ENCODE peak calls at places on chromosomes 7 and 10, in nine cellular contexts. V is GM23248, F is uterus, Z is AG09309, T is OCI-LY7, A is tibial artery, Q is gastrocnemius medialis, L is psoas muscle, X is colonic mucosa. K is an unnamed sample.

GRCh38 chr10:132882481-132882951 is 59.9 kb downstream of the CFAP46 start:
- DNase-seq in Q (peak; percentile 2), X (no peak), L (peak; percentile 25), F (no peak), T (no peak), Z (no peak), A (peak; percentile 56), V (no peak), K (no peak)

GRCh38 chr10:3090914-3091313 is 23.6 kb downstream of the PFKP start:
- DNase-seq in A (peak; percentile 80), X (peak; percentile 54), F (peak; percentile 47), L (no peak), Q (no peak), T (no peak), V (peak; percentile 76), Z (no peak), K (no peak)

GRCh38 chr10:108684431-108684830 is 1238.9 kb downstream of the XPNPEP1 start:
- DNase-seq in T (no peak), Q (no peak), L (no peak), A (no peak), V (no peak), Z (no peak), F (no peak), X (no peak), K (no peak)

GRCh38 chr7:17660116-17660515 is 280.2 kb downstream of the SNX13 start:
- DNase-seq in X (no peak), F (no peak), Q (no peak), L (no peak), T (no peak), V (peak; percentile 89), Z (no peak), A (no peak), K (no peak)

GRCh38 chr7:113197274-113197673 is 78.9 kb upstream of the SMIM30 start:
- DNase-seq in F (no peak), V (peak; percentile 88), A (no peak), T (no peak), Q (no peak), Z (peak; percentile 43), L (no peak), X (no peak), K (no peak)

GRCh38 chr7:149023662-149024061 is 4.6 kb downstream of the PDIA4 start:
- DNase-seq in L (no peak), X (no peak), F (no peak), V (no peak), Z (no peak), Q (no peak), T (no peak), A (no peak), K (no peak)

GRCh38 chr7:74289660-74290589 is 718 bp downstream of the CLIP2 start:
- DNase-seq in L (peak; percentile 61), F (peak; percentile 56), T (no peak), Z (no peak), X (peak; percentile 73), V (peak; percentile 84), Q (no peak), A (peak; percentile 85), K (peak; percentile 57)

GRCh38 chr7:64872809-64873500 is 30.1 kb upstream of the ZNF273 start:
- DNase-seq in Z (no peak), Q (no peak), V (no peak), L (no peak), A (peak; percentile 42), X (peak; percentile 8), T (no peak), F (no peak), K (no peak)

GRCh38 chr7:40572810-40573470 is 438.1 kb downstream of the SUGCT start:
- DNase-seq in A (no peak), Z (no peak), T (no peak), V (peak; percentile 50), F (no peak), X (no peak), Q (no peak), L (no peak), K (no peak)

GRCh38 chr7:130345106-130345505 is 490 bp downstream of the CPA5 start:
- DNase-seq in A (no peak), T (no peak), V (no peak), Z (no peak), L (no peak), F (no peak), X (no peak), Q (no peak), K (no peak)

GRCh38 chr7:20083781-20084180 is 133.4 kb downstream of the MACC1 start:
- DNase-seq in Q (no peak), T (no peak), F (peak; percentile 72), A (no peak), X (no peak), V (peak; percentile 96), Z (peak; percentile 34), L (no peak), K (no peak)

GRCh38 chr7:117458977-117459583 is 20.7 kb upstream of the CFTR start:
- DNase-seq in F (no peak), A (no peak), Q (no peak), Z (no peak), X (no peak), L (no peak), T (peak; percentile 28), V (peak; percentile 47), K (no peak)

GRCh38 chr7:2355079-2356008 is 717 bp downstream of the EIF3B start:
- DNase-seq in F (no peak), L (peak; percentile 54), Q (no peak), T (peak; percentile 31), X (peak; percentile 30), Z (no peak), A (no peak), V (peak; percentile 52), K (peak; percentile 45)

GRCh38 chr7:2353113-2353512 is 1.5 kb upstream of the EIF3B start:
- DNase-seq in A (no peak), L (no peak), F (no peak), X (no peak), Z (no peak), T (no peak), Q (no peak), V (no peak), K (no peak)

GRCh38 chr7:2354173-2355078 is at the start of gene EIF3B:
- DNase-seq in L (peak; percentile 96), T (peak; percentile 97), X (peak; percentile 87), A (peak; percentile 94), Q (peak; percentile 87), V (peak; percentile 96), Z (peak; percentile 81), F (peak; percentile 93), K (peak; percentile 90)

GRCh38 chr7:2357165-2357564 is 2.5 kb downstream of the EIF3B start:
- DNase-seq in L (peak; percentile 34), Z (no peak), Q (no peak), V (peak; percentile 50), X (no peak), F (no peak), A (no peak), T (no peak), K (no peak)

GRCh38 chr7:2353650-2354172 is 916 bp upstream of the EIF3B start:
- DNase-seq in L (peak; percentile 95), Z (no peak), F (peak; percentile 87), T (peak; percentile 94), V (peak; percentile 95), X (peak; percentile 91), Q (peak; percentile 84), A (peak; percentile 95), K (peak; percentile 94)
- H3K4me3 ChIP-seq in L (peak overlapping the region; percentile 98), Z (peak overlapping the region; percentile 95), F (peak overlapping the region; percentile 99), T (peak overlapping the region; percentile 91), V (peak overlapping the region; percentile 92), X (peak overlapping the region; percentile 100), Q (peak overlapping the region; percentile 96), A (peak overlapping the region; percentile 99), K (peak overlapping the region; percentile 89)

GRCh38 chr7:106867641-106868351 is 2.7 kb downstream of the PIK3CG start:
- DNase-seq in F (no peak), Q (no peak), Z (no peak), V (no peak), T (no peak), X (no peak), A (no peak), L (no peak), K (no peak)
- H3K4me3 ChIP-seq in F (no peak overlapping the region), Q (no peak overlapping the region), Z (no peak overlapping the region), V (no peak overlapping the region), T (no peak overlapping the region), X (no peak overlapping the region), A (no peak overlapping the region), L (no peak overlapping the region), K (no peak overlapping the region)

GRCh38 chr7:123594813-123595241 is 6.8 kb upstream of the ASB15 start:
- DNase-seq in Q (no peak), T (no peak), Z (no peak), L (no peak), A (no peak), F (no peak), X (peak; percentile 50), V (peak; percentile 15), K (no peak)
- H3K4me3 ChIP-seq in Q (no peak overlapping the region), T (no peak overlapping the region), Z (no peak overlapping the region), L (no peak overlapping the region), A (no peak overlapping the region), F (no peak overlapping the region), X (no peak overlapping the region), V (no peak overlapping the region), K (no peak overlapping the region)

GRCh38 chr10:76035728-76036409 is 604.4 kb downstream of the LRMDA start:
- DNase-seq in V (no peak), A (no peak), F (peak; percentile 28), X (no peak), Z (no peak), T (no peak), L (no peak), Q (no peak), K (no peak)
- H3K4me3 ChIP-seq in V (no peak overlapping the region), A (peak overlapping the region; percentile 24), F (no peak overlapping the region), X (no peak overlapping the region), Z (no peak overlapping the region), T (no peak overlapping the region), L (peak overlapping the region; percentile 49), Q (peak overlapping the region; percentile 29), K (peak overlapping the region; percentile 3)

GRCh38 chr7:99473315-99473596 is 566 bp downstream of the ZNF789 start:
- DNase-seq in V (peak; percentile 79), L (no peak), F (no peak), Z (peak; percentile 17), Q (no peak), T (peak; percentile 66), A (no peak), X (peak; percentile 59), K (no peak)

GRCh38 chr7:99476107-99476506 is 3.4 kb downstream of the ZNF789 start:
- DNase-seq in V (no peak), A (no peak), Q (no peak), L (no peak), T (no peak), Z (no peak), F (no peak), X (no peak), K (peak; percentile 12)

DNA sequence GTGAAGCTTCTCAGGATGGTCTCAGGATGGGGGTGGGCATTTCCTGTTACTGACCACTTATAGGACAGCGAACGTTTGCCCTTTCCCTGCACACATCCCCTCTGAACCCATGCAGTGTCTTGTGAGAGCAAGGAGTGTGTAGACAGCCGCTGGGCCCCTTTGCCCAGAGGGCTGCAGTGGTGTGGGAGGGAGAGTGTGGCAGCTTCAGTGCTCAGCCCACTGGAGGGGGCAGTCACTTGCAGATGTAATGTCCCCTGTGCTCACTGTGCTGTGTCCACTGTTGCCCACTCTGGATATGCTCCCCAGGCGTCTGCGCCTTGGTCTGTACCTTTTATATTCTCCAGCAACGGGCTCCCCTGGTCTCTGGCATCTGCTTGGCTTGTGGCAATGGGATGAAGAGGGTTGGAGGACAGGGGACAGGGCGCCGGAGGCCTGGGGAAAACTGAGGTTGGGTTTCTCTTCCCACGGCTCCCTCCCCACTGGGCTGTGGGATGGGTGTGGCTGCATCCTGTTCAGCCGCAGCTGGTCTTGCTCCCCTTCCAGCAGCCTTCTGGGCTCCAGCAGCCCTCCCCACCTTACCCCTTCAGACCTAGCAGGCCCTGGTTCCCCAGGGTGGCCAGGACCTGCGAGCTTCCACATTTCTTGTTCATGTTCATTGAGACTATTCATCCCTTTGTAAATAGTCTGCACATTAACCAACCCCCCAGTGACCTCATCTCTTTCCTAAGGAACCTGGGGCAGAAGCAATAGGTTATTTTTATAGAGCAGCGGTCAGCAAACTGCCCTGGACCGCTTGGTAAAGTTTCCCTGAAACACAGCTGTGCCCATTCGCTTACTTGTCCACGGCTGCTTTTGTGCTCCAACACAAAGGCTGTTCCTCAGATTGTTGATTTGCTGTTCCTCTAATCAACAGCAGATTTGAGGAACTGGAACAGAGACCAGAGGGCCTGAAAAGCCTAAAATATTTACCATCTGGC is 6.1 kb downstream of the ZNF789 start:
- DNase-seq in V (peak; percentile 45), T (no peak), F (no peak), A (no peak), Z (no peak), L (peak; percentile 51), Q (no peak), X (no peak), K (no peak)
- H3K4me3 ChIP-seq in V (no peak overlapping the region), T (no peak overlapping the region), F (no peak overlapping the region), A (no peak overlapping the region), Z (no peak overlapping the region), L (no peak overlapping the region), Q (no peak overlapping the region), X (no peak overlapping the region), K (no peak overlapping the region)

K was measured in pancreas.